ENCODE peak calls at places on chromosomes 1 and 21, in ten cellular contexts. Y is uterus, F is HFF-Myc, V is AG09309, U is coronary artery, M is dorsolateral prefrontal cortex, X is astrocyte of the spinal cord, A is lung, Q is GM12864, Z is tibial nerve. S is an unnamed sample.

GRCh38 chr1:186829679-186830587 is 1.2 kb downstream of the PLA2G4A start:
- DNase-seq in M (no peak), F (no peak), Q (no peak), U (no peak), Z (no peak), V (no peak), X (no peak), Y (no peak), A (no peak), S (no peak)

GRCh38 chr1:85484716-85485115 is 19.8 kb upstream of the DDAH1 start:
- DNase-seq in Y (no peak), X (no peak), Q (no peak), M (no peak), F (no peak), V (no peak), A (no peak), Z (no peak), U (no peak), S (no peak)

GRCh38 chr1:153934746-153935145 is 11.8 kb downstream of the DENND4B start:
- DNase-seq in Z (no peak), Q (no peak), F (no peak), M (no peak), A (no peak), V (no peak), X (no peak), Y (peak), U (no peak), S (no peak)

GRCh38 chr1:180522204-180522497 is 19.8 kb upstream of the ACBD6 start:
- DNase-seq in V (no peak), U (no peak), X (no peak), M (no peak), F (no peak), A (no peak), Z (no peak), Q (no peak), Y (no peak), S (no peak)

GRCh38 chr21:42747267-42747701 is 93.9 kb downstream of the PDE9A start:
- DNase-seq in Z (no peak), Q (no peak), A (no peak), V (no peak), F (no peak), Y (no peak), U (no peak), M (no peak), X (no peak), S (no peak)

GRCh38 chr1:104648269-104648691 is 898.6 kb downstream of the AMY1C start:
- DNase-seq in U (no peak), Z (no peak), X (no peak), Q (no peak), Y (no peak), M (no peak), F (no peak), A (no peak), V (no peak), S (peak)

GRCh38 chr1:88800382-88801051 is 90.8 kb downstream of the GTF2B start:
- DNase-seq in X (peak), V (peak), A (no peak), Q (no peak), U (no peak), Y (no peak), M (no peak), Z (no peak), F (no peak), S (peak)

GRCh38 chr1:117573386-117574040 is 32.3 kb upstream of the TENT5C start:
- DNase-seq in X (peak), Y (no peak), U (no peak), A (no peak), Z (no peak), F (no peak), V (no peak), Q (no peak), M (no peak), S (no peak)

GRCh38 chr1:229433364-229434004 is 410 bp downstream of the ACTA1 start:
- DNase-seq in M (no peak), A (no peak), F (no peak), V (no peak), Y (no peak), U (no peak), Q (no peak), Z (no peak), X (no peak), S (no peak)

GRCh38 chr1:39683591-39684312 is 7.5 kb downstream of the HPCAL4 start:
- DNase-seq in V (no peak), Y (no peak), U (no peak), F (no peak), A (no peak), Q (no peak), M (no peak), X (no peak), Z (no peak), S (no peak)

GRCh38 chr1:220528679-220529529 is 968 bp downstream of the MARK1 start:
- DNase-seq in F (no peak), A (no peak), Q (no peak), M (peak), U (peak), X (no peak), Y (peak), V (no peak), Z (no peak), S (peak)

GRCh38 chr1:220528049-220528678 is at the start of gene MARK1:
- DNase-seq in M (peak), A (peak), U (peak), V (no peak), Y (peak), X (no peak), F (no peak), Z (peak), Q (no peak), S (peak)

GRCh38 chr1:220529530-220529920 is 1.6 kb downstream of the MARK1 start:
- DNase-seq in F (no peak), Z (no peak), U (no peak), X (no peak), Y (no peak), M (no peak), V (no peak), Q (no peak), A (no peak), S (no peak)

GRCh38 chr1:220527279-220528048 is 472 bp upstream of the MARK1 start:
- DNase-seq in F (no peak), Y (peak), Z (no peak), Q (peak), V (no peak), X (peak), A (no peak), U (peak), M (peak), S (peak)

DNA sequence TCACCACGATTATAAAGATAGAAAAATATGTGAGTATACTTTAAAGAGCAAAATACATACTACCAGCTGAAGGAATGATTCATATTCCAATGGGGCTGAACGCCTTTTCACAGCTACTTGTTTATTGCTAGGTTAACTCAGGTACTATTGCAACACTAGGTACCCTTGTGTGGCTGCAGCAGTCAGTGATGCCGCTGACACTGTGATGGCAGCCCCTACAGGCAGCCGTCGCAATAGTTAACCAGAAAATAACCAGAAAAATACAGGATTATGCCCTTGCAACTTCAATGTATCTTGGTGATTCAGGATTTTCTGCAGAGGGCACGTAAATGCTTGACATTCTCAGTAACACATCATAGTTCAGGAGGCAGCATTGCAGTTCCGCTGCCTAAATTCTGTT is 1.6 kb upstream of the MARK1 start:
- DNase-seq in F (no peak), Z (no peak), V (no peak), M (no peak), A (no peak), U (no peak), X (no peak), Q (no peak), Y (no peak), S (no peak)
- TF ChIP-seq CTCF in F (peak), Z (no peak), V (no peak), M (no peak), A (no peak), U (no peak), X (peak), Q (no peak), Y (no peak), S (peak)

DNA sequence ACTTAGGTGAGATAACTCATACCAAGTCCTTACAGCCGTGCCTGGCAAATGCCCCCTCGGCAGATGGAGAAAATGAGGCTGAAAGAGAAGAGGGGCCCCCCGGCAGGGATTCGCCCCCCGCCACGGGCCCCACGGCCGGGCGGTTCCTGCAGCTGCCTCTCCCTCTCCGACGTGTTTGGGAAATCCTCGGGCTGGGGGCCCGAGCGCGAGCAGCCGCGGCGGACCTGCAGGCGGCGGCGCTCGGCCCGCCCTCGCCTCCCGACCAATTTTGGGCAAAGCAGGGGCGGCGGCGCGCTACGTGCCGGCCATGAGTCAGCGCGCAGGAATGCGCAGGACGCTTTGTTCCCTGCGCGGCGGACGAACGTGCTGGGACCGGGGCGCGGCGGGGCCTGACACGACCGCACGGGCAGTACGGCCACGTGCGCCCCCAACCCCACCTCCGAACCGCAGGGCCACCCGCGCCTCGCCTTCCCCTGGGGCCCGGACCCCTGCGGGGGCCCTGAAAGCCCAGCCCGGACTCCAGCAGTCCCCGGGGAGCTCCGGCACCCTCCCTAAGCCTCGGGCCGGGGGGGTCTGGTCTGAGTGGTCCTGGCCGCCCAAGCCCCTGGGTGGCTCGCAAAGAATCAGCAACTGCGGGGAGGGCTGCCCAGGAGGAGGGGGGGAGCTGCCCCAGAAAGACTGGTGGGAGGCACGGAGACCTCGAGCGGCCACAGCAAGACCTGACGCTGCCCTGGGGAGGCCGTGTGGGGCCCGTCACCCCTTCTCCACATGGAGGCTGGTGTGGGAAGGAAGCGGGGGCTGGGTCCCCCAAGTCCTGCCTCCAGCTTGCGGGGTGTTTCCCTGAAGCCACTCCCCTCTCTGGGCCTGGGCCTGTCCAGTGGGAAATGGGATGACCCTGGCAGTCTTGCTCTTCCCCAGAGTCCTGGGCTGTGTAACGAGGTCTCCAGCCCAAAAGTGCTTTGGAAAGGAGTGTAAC is 11.9 kb upstream of the EDN2 start:
- DNase-seq in F (no peak), V (no peak), X (peak), A (peak), Q (no peak), Z (peak), Y (peak), M (peak), U (peak), S (peak)
- H3K4me3 ChIP-seq in F (peak), V (peak), X (no peak), A (no peak), Q (peak), Z (peak), Y (peak), M (peak), U (peak), S (peak)

GRCh38 chr1:198788561-198789064 is 149.8 kb downstream of the PTPRC start:
- DNase-seq in Z (no peak), Y (no peak), M (no peak), U (no peak), F (no peak), V (no peak), A (no peak), X (peak), Q (no peak), S (peak)
- TF ChIP-seq CTCF in Z (no peak), Y (no peak), M (no peak), U (no peak), F (peak), V (no peak), A (no peak), X (peak), Q (no peak), S (no peak)

GRCh38 chr1:22089134-22089571 is 36.6 kb downstream of the CDC42 start:
- DNase-seq in U (no peak), Y (no peak), V (no peak), A (no peak), Q (no peak), Z (no peak), F (no peak), X (no peak), M (no peak), S (peak)
- H3K4me3 ChIP-seq in U (peak), Y (no peak), V (no peak), A (no peak), Q (no peak), Z (no peak), F (no peak), X (no peak), M (no peak), S (no peak)

DNA sequence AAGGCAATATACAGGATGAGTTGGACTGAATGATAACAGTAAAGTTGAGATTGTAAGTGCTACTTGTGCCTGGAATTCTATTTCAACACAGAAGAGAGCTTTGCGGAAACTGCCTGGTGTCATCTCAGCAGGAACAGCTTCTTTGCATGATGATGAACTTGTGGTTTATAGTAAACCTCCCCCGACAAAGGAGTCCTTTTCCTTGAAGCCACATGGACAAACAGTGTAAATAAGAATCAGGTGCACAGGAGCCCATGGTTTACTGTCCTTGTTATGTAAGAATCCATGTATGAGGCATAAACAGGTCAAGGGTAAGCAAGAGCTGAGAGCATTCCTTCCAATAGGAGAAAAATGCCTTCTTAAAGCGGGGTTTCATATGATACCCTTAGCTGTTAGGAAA is 66.2 kb downstream of the PCNX2 start:
- DNase-seq in X (peak), M (no peak), Q (no peak), U (no peak), Y (no peak), Z (no peak), V (peak), A (no peak), F (no peak), S (no peak)
- TF ChIP-seq CTCF in X (no peak), M (no peak), Q (no peak), U (no peak), Y (no peak), Z (no peak), V (no peak), A (no peak), F (no peak), S (no peak)

GRCh38 chr1:195637474-195637873 is 970.8 kb downstream of the KCNT2 start:
- DNase-seq in M (no peak), A (no peak), U (no peak), V (no peak), F (peak), Y (no peak), Z (no peak), Q (no peak), X (no peak), S (no peak)
- H3K4me3 ChIP-seq in M (no peak), A (no peak), U (no peak), V (no peak), F (no peak), Y (no peak), Z (no peak), Q (no peak), X (no peak), S (no peak)

DNA sequence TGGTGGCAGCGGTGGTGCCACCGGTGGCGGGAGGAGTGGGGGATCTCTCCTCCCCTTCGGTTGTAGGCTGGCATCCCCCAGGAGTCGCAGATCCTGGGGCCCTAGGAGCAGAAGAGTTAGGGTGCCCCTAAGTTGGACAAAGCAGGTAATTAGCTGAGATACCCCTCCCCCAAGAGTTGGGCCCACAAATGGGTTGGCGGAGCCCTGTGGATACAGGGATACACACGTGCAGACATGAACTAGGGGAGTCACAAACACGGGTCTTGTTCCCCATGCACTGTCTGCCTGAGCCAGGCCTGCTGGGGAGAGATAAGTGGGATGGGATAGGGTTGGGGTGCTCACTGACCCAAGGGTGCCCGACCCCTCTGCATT is 2.0 kb downstream of the CCDC17 start:
- DNase-seq in F (no peak), Z (no peak), X (no peak), Q (no peak), M (no peak), Y (no peak), A (no peak), U (no peak), V (no peak), S (no peak)
- TF ChIP-seq CTCF in F (no peak), Z (no peak), X (no peak), Q (no peak), M (no peak), Y (no peak), A (no peak), U (no peak), V (no peak), S (no peak)

DNA sequence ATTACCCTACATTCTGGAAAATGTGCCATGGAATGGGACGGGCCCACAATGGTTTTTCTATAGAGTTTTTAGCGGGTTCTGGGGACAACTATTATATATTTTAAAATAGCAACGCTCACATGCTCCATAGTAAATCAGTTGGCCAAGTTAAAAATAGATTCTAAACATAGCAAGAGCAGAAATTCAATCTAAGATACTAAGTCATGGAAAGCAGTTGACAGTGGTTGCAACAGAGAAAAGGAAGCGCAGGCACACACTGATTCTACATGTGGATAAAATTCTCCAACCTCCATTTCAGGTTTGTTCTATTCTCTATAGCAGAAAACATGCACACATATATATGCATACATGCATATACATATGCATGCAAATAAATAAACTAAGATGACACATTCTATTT is 89.5 kb upstream of the HNRNPU start:
- DNase-seq in M (no peak), X (no peak), Q (no peak), Z (no peak), V (no peak), F (no peak), U (no peak), Y (no peak), A (no peak), S (no peak)
- H3K4me3 ChIP-seq in M (no peak), X (no peak), Q (no peak), Z (no peak), V (no peak), F (no peak), U (no peak), Y (no peak), A (no peak), S (no peak)

DNA sequence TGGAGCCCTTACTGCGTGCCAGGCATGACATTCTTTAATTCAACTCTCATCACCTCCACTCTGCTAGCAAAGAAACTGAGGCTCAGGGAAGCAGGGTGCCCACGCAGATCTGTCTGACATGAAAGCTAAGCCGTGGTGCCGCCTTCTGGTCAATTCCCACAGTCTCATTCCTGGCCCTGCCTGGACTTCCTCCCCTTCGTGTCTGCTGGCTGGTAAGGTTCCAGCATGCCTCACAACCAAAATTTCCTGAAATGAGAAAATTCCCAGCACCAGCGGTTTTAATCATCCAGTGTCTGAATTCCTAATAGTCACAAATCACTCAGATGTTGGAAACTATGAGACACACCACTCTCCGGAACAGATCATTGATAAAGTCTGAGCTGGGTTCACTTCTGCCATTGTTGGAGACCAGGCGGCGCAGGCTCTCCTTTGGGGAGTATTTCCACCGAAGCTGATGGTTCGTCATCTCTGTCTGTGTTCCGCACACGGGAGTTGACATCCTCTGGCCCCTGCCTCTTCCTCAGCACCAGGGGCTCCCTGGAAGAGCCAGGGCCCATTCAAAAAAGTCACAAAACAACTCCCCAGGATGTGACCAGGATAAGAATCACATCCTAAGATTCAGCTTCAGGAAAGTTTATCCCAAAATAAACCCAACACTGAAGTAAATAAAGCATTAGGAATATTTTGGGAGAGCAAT is 167.7 kb downstream of the PLPP3 start:
- DNase-seq in M (no peak), Y (no peak), Z (no peak), Q (no peak), F (no peak), X (no peak), V (peak), U (no peak), A (no peak), S (no peak)
- TF ChIP-seq CTCF in M (no peak), Y (no peak), Z (no peak), Q (no peak), F (no peak), X (no peak), V (peak), U (no peak), A (no peak), S (no peak)

GRCh38 chr1:231415018-231415583 is 7.0 kb downstream of the EGLN1 start:
- DNase-seq in U (no peak), F (no peak), V (no peak), M (no peak), Z (no peak), A (no peak), Y (no peak), Q (no peak), X (no peak), S (no peak)

GRCh38 chr1:231417503-231417902 is 4.6 kb downstream of the EGLN1 start:
- DNase-seq in U (no peak), X (no peak), Y (no peak), F (no peak), Z (no peak), Q (no peak), M (no peak), A (no peak), V (no peak), S (no peak)

GRCh38 chr1:231418101-231418740 is 3.9 kb downstream of the EGLN1 start:
- DNase-seq in Z (no peak), Y (no peak), Q (no peak), V (no peak), F (no peak), A (no peak), U (no peak), M (no peak), X (no peak), S (no peak)

GRCh38 chr1:231418741-231419107 is 3.4 kb downstream of the EGLN1 start:
- DNase-seq in A (no peak), X (no peak), Z (no peak), Y (no peak), F (no peak), M (no peak), Q (no peak), U (no peak), V (no peak), S (no peak)

DNA sequence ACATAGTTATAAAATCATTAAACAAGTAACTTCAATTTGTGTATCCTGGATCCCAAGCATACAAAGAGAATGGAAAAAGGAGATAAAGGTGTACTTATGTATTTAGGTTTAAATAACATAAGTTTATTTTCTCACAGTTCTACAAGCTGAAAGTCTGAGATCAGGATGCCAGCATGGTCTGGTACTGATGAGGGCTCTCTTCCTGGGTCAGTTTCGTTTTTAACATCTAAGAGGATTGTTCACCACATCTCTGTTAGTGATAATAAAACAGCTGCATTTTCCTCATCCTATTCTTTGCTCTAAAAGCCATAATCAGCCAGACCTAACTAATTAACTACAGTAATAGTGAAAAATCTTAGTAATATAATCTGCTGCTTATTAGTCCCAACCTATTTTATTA is 5.2 kb downstream of the EGLN1 start:
- DNase-seq in M (no peak), X (no peak), A (no peak), Z (no peak), U (no peak), Q (no peak), V (no peak), Y (no peak), F (no peak), S (peak)
- H3K4me3 ChIP-seq in M (peak), X (no peak), A (no peak), Z (peak), U (peak), Q (no peak), V (no peak), Y (no peak), F (peak), S (no peak)

S was measured in GM12865.